ENCODE peak calls at places on chromosomes 16 and 17, in five cellular contexts. N is right lobe of liver; U is CD4-positive, alpha-beta T cell; Y is mucosa of descending colon; I is colonic mucosa. Q is an unnamed sample.

GRCh38 chr16:2189252-2189893 is 7.0 kb downstream of the CASKIN1 start:
- DNase-seq in N (no peak), U (no peak), Y (no peak), I (no peak), Q (no peak)

GRCh38 chr16:89822188-89823086 is 5.8 kb upstream of the SPIRE2 start:
- DNase-seq in N (no peak), U (no peak), Y (peak), I (peak), Q (no peak)

GRCh38 chr17:10118788-10119130 is 79.6 kb downstream of the GAS7 start:
- DNase-seq in N (no peak), U (no peak), Y (no peak), I (no peak), Q (no peak)

GRCh38 chr17:18027280-18027679 is 11.7 kb downstream of the ATPAF2 start:
- DNase-seq in N (peak), U (no peak), Y (no peak), I (no peak), Q (no peak)

GRCh38 chr17:40399185-40399584 is 18.5 kb downstream of the TOP2A start:
- DNase-seq in N (no peak), U (no peak), Y (no peak), I (no peak), Q (no peak)

GRCh38 chr17:180380-181212 is 854 bp downstream of the DOC2B start:
- DNase-seq in N (no peak), U (no peak), Y (no peak), I (no peak), Q (no peak)

GRCh38 chr17:40466298-40466971 is 23.2 kb downstream of the IGFBP4 start:
- DNase-seq in N (no peak), U (no peak), Y (no peak), I (no peak), Q (no peak)

GRCh38 chr16:22358000-22358399 is 16.4 kb downstream of the CDR2 start:
- DNase-seq in N (no peak), U (no peak), Y (no peak), I (no peak), Q (no peak)

GRCh38 chr17:32486091-32486700 is 597 bp upstream of the CDK5R1 start:
- DNase-seq in N (peak), U (peak), Y (peak), I (peak), Q (peak)

GRCh38 chr17:57948555-57949420 is 6.4 kb downstream of the CUEDC1 start:
- DNase-seq in N (no peak), U (no peak), Y (no peak), I (no peak), Q (no peak)

GRCh38 chr17:3884188-3884587 is 8.7 kb downstream of the CAMKK1 start:
- DNase-seq in N (no peak), U (no peak), Y (no peak), I (no peak), Q (no peak)

GRCh38 chr17:66426397-66427033 is 124.1 kb downstream of the PRKCA start:
- DNase-seq in N (no peak), U (peak), Y (no peak), I (peak), Q (no peak)

GRCh38 chr17:19263621-19264010 is 26.4 kb downstream of the EPN2 start:
- DNase-seq in N (no peak), U (no peak), Y (no peak), I (no peak), Q (no peak)
- TF ChIP-seq CTCF in N (no peak), U (no peak), Y (no peak), I (no peak), Q (no peak)

GRCh38 chr16:20726661-20727060 is 15.0 kb downstream of the THUMPD1 start:
- DNase-seq in N (no peak), U (no peak), Y (no peak), I (no peak), Q (no peak)
- TF ChIP-seq CTCF in N (no peak), U (no peak), Y (no peak), I (no peak), Q (no peak)

DNA sequence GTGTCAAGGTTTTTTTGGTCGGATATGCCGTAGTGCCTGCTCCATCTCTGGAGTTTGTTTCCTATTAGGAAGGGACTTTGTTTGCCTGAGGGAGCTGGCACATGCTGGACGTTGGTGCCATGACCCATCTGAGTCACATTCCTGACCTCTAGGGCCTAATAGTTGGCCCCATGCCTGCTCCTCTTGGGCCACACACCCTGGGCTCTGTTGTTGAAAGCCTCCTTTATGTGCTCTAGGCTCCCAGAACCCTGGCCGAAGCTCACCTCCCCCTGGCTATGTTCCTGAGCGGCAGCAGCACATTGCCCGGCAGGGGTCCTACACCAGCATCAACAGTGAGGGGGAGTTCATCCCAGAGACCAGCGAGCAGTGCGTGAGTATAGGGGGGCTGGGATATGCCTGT is 18.4 kb downstream of the LIMD2 start:
- DNase-seq in N (peak), U (no peak), Y (no peak), I (no peak), Q (no peak)
- TF ChIP-seq CTCF in N (no peak), U (no peak), Y (no peak), I (no peak), Q (no peak)

GRCh38 chr17:72654746-72655145 is 437.7 kb downstream of the SLC39A11 start:
- DNase-seq in N (no peak), U (no peak), Y (no peak), I (no peak), Q (no peak)
- TF ChIP-seq CTCF in N (no peak), U (no peak), Y (no peak), I (no peak), Q (no peak)

GRCh38 chr17:81523139-81524062 is 4.8 kb upstream of the FSCN2 start:
- DNase-seq in N (no peak), U (no peak), Y (no peak), I (no peak), Q (peak)
- TF ChIP-seq CTCF in N (no peak), U (no peak), Y (no peak), I (no peak), Q (peak)

Q was measured in endothelial cell.